ENCODE peak calls at places on chromosomes 6 and 20, in eight cellular contexts. One of them, this sample, is unnamed.

GRCh38 chr6:16712931-16713484 is 48.3 kb downstream of the ATXN1 start:
- DNase-seq in kidney: no peak
- DNase-seq in neural crest cell: no peak
- DNase-seq in central memory CD4-positive, alpha-beta T cell: no peak
- DNase-seq in RPMI8226: peak
- DNase-seq in cardiac fibroblast: peak
- DNase-seq in activated CD4-positive, alpha-beta memory T cell treated with anti-CD3 and anti-CD28 coated beads, Interleukin-2, amount 10 ng/mL, durations not matched to agents 7 days and 5 days: no peak
- DNase-seq in HL-60: peak
- DNase-seq in this sample: no peak

GRCh38 chr6:13058043-13058442 is 270.3 kb downstream of the TBC1D7 start:
- DNase-seq in kidney: no peak
- DNase-seq in neural crest cell: no peak
- DNase-seq in central memory CD4-positive, alpha-beta T cell: no peak
- DNase-seq in RPMI8226: no peak
- DNase-seq in cardiac fibroblast: no peak
- DNase-seq in activated CD4-positive, alpha-beta memory T cell treated with anti-CD3 and anti-CD28 coated beads, Interleukin-2, amount 10 ng/mL, durations not matched to agents 7 days and 5 days: no peak
- DNase-seq in HL-60: no peak
- DNase-seq in this sample: no peak

GRCh38 chr6:145798530-145798929 is 16.1 kb downstream of the FBXO30 start:
- DNase-seq in kidney: no peak
- DNase-seq in neural crest cell: no peak
- DNase-seq in central memory CD4-positive, alpha-beta T cell: no peak
- DNase-seq in RPMI8226: no peak
- DNase-seq in cardiac fibroblast: no peak
- DNase-seq in activated CD4-positive, alpha-beta memory T cell treated with anti-CD3 and anti-CD28 coated beads, Interleukin-2, amount 10 ng/mL, durations not matched to agents 7 days and 5 days: no peak
- DNase-seq in HL-60: no peak
- DNase-seq in this sample: no peak

GRCh38 chr20:22515264-22515663 is 69.1 kb downstream of the FOXA2 start:
- DNase-seq in kidney: no peak
- DNase-seq in neural crest cell: no peak
- DNase-seq in central memory CD4-positive, alpha-beta T cell: no peak
- DNase-seq in RPMI8226: no peak
- DNase-seq in cardiac fibroblast: no peak
- DNase-seq in activated CD4-positive, alpha-beta memory T cell treated with anti-CD3 and anti-CD28 coated beads, Interleukin-2, amount 10 ng/mL, durations not matched to agents 7 days and 5 days: no peak
- DNase-seq in HL-60: no peak
- DNase-seq in this sample: peak

GRCh38 chr20:12063106-12063505 is 145.4 kb downstream of the BTBD3 start:
- DNase-seq in kidney: no peak
- DNase-seq in neural crest cell: no peak
- DNase-seq in central memory CD4-positive, alpha-beta T cell: no peak
- DNase-seq in RPMI8226: no peak
- DNase-seq in cardiac fibroblast: no peak
- DNase-seq in activated CD4-positive, alpha-beta memory T cell treated with anti-CD3 and anti-CD28 coated beads, Interleukin-2, amount 10 ng/mL, durations not matched to agents 7 days and 5 days: no peak
- DNase-seq in HL-60: no peak
- DNase-seq in this sample: no peak

GRCh38 chr6:111861321-111861938 is 11.8 kb downstream of the FYN start:
- DNase-seq in kidney: no peak
- DNase-seq in neural crest cell: no peak
- DNase-seq in central memory CD4-positive, alpha-beta T cell: no peak
- DNase-seq in RPMI8226: no peak
- DNase-seq in cardiac fibroblast: no peak
- DNase-seq in activated CD4-positive, alpha-beta memory T cell treated with anti-CD3 and anti-CD28 coated beads, Interleukin-2, amount 10 ng/mL, durations not matched to agents 7 days and 5 days: no peak
- DNase-seq in HL-60: no peak
- DNase-seq in this sample: no peak

GRCh38 chr20:44151621-44152416 is 35.2 kb downstream of the JPH2 start:
- DNase-seq in kidney: no peak
- DNase-seq in neural crest cell: no peak
- DNase-seq in central memory CD4-positive, alpha-beta T cell: no peak
- DNase-seq in RPMI8226: no peak
- DNase-seq in cardiac fibroblast: no peak
- DNase-seq in activated CD4-positive, alpha-beta memory T cell treated with anti-CD3 and anti-CD28 coated beads, Interleukin-2, amount 10 ng/mL, durations not matched to agents 7 days and 5 days: no peak
- DNase-seq in HL-60: no peak
- DNase-seq in this sample: no peak

GRCh38 chr20:31713312-31714049 is 9.2 kb downstream of the BCL2L1 start:
- DNase-seq in kidney: peak
- DNase-seq in neural crest cell: no peak
- DNase-seq in central memory CD4-positive, alpha-beta T cell: no peak
- DNase-seq in RPMI8226: peak
- DNase-seq in cardiac fibroblast: peak
- DNase-seq in activated CD4-positive, alpha-beta memory T cell treated with anti-CD3 and anti-CD28 coated beads, Interleukin-2, amount 10 ng/mL, durations not matched to agents 7 days and 5 days: no peak
- DNase-seq in HL-60: no peak
- DNase-seq in this sample: peak

GRCh38 chr20:33653218-33653899 is 8.8 kb upstream of the C20orf144 start:
- DNase-seq in kidney: peak
- DNase-seq in neural crest cell: peak
- DNase-seq in central memory CD4-positive, alpha-beta T cell: no peak
- DNase-seq in RPMI8226: peak
- DNase-seq in cardiac fibroblast: peak
- DNase-seq in activated CD4-positive, alpha-beta memory T cell treated with anti-CD3 and anti-CD28 coated beads, Interleukin-2, amount 10 ng/mL, durations not matched to agents 7 days and 5 days: peak
- DNase-seq in HL-60: no peak
- DNase-seq in this sample: peak

GRCh38 chr20:31835977-31836852 is 9.2 kb downstream of the FOXS1 start:
- DNase-seq in kidney: peak
- DNase-seq in neural crest cell: no peak
- DNase-seq in central memory CD4-positive, alpha-beta T cell: no peak
- DNase-seq in RPMI8226: peak
- DNase-seq in cardiac fibroblast: peak
- DNase-seq in activated CD4-positive, alpha-beta memory T cell treated with anti-CD3 and anti-CD28 coated beads, Interleukin-2, amount 10 ng/mL, durations not matched to agents 7 days and 5 days: peak
- DNase-seq in HL-60: peak
- DNase-seq in this sample: no peak

GRCh38 chr6:44576132-44576601 is 188.7 kb downstream of the CDC5L start:
- DNase-seq in kidney: no peak
- DNase-seq in neural crest cell: no peak
- DNase-seq in central memory CD4-positive, alpha-beta T cell: no peak
- DNase-seq in RPMI8226: no peak
- DNase-seq in cardiac fibroblast: peak
- DNase-seq in activated CD4-positive, alpha-beta memory T cell treated with anti-CD3 and anti-CD28 coated beads, Interleukin-2, amount 10 ng/mL, durations not matched to agents 7 days and 5 days: no peak
- DNase-seq in HL-60: no peak
- DNase-seq in this sample: no peak

GRCh38 chr6:17867880-17868279 is 119.6 kb downstream of the KIF13A start:
- DNase-seq in kidney: no peak
- DNase-seq in neural crest cell: no peak
- DNase-seq in central memory CD4-positive, alpha-beta T cell: no peak
- DNase-seq in RPMI8226: peak
- DNase-seq in cardiac fibroblast: peak
- DNase-seq in activated CD4-positive, alpha-beta memory T cell treated with anti-CD3 and anti-CD28 coated beads, Interleukin-2, amount 10 ng/mL, durations not matched to agents 7 days and 5 days: no peak
- DNase-seq in HL-60: no peak
- DNase-seq in this sample: no peak

GRCh38 chr6:111087871-111088667 is 766 bp downstream of the SLC16A10 start:
- DNase-seq in kidney: peak
- DNase-seq in neural crest cell: peak
- DNase-seq in central memory CD4-positive, alpha-beta T cell: peak
- DNase-seq in RPMI8226: peak
- DNase-seq in cardiac fibroblast: no peak
- DNase-seq in activated CD4-positive, alpha-beta memory T cell treated with anti-CD3 and anti-CD28 coated beads, Interleukin-2, amount 10 ng/mL, durations not matched to agents 7 days and 5 days: peak
- DNase-seq in HL-60: no peak
- DNase-seq in this sample: peak

GRCh38 chr6:4568138-4568537 is 208.1 kb upstream of the CDYL start:
- DNase-seq in kidney: no peak
- DNase-seq in neural crest cell: no peak
- DNase-seq in central memory CD4-positive, alpha-beta T cell: no peak
- DNase-seq in RPMI8226: no peak
- DNase-seq in cardiac fibroblast: no peak
- DNase-seq in activated CD4-positive, alpha-beta memory T cell treated with anti-CD3 and anti-CD28 coated beads, Interleukin-2, amount 10 ng/mL, durations not matched to agents 7 days and 5 days: no peak
- DNase-seq in HL-60: no peak
- DNase-seq in this sample: no peak